ENCODE peak calls at places on chromosomes 3 and 15, in seven cellular contexts. F, B, G, U, L, D and R are unnamed samples.

GRCh38 chr15:38631126-38632075 is 66.8 kb upstream of the RASGRP1 start:
- DNase-seq in B (no peak), G (no peak), L (no peak), F (no peak), U (no peak), D (no peak), R (no peak)

GRCh38 chr15:36658321-36658720 is 78.9 kb downstream of the CDIN1 start:
- DNase-seq in U (no peak), G (no peak), F (no peak), L (no peak), B (no peak), D (no peak), R (no peak)

GRCh38 chr15:69388259-69388658 is 25.9 kb upstream of the KIF23 start:
- DNase-seq in F (no peak), B (no peak), G (no peak), D (no peak), L (no peak), U (no peak), R (no peak)

GRCh38 chr15:98888839-98889479 is 118.6 kb downstream of the PGPEP1L start:
- DNase-seq in D (no peak), U (no peak), F (no peak), G (no peak), B (no peak), L (no peak), R (no peak)

GRCh38 chr3:157127268-157127667 is 32.7 kb downstream of the CCNL1 start:
- DNase-seq in L (no peak), U (no peak), B (peak; percentile 42), D (no peak), F (no peak), G (no peak), R (no peak)

GRCh38 chr3:156816091-156816793 is 9.9 kb upstream of the LEKR1 start:
- DNase-seq in G (peak; percentile 38), L (no peak), D (no peak), F (no peak), U (peak; percentile 43), B (no peak), R (peak; percentile 69)

GRCh38 chr15:25536801-25537310 is 98.0 kb upstream of the UBE3A start:
- DNase-seq in U (no peak), F (no peak), L (no peak), G (no peak), B (no peak), D (no peak), R (no peak)

GRCh38 chr3:81955908-81956307 is 194.5 kb upstream of the GBE1 start:
- DNase-seq in F (no peak), D (no peak), G (no peak), L (no peak), U (no peak), B (no peak), R (no peak)

GRCh38 chr3:48478631-48479555 is 25.1 kb downstream of the SHISA5 start:
- DNase-seq in D (no peak), G (no peak), U (no peak), B (no peak), F (no peak), L (peak; percentile 23), R (no peak)

GRCh38 chr3:4302747-4303146 is 422 bp upstream of the SETMAR start:
- DNase-seq in B (no peak), L (no peak), U (no peak), F (no peak), G (no peak), D (no peak), R (peak; percentile 65)

GRCh38 chr3:37861540-37862051 is at the start of gene CTDSPL:
- DNase-seq in G (peak; percentile 54), F (peak; percentile 50), L (peak; percentile 21), B (no peak), U (peak; percentile 62), D (no peak), R (peak; percentile 68)

GRCh38 chr3:142274908-142275307 is 49.5 kb upstream of the GK5 start:
- DNase-seq in G (no peak), D (no peak), B (no peak), U (no peak), F (no peak), L (no peak), R (no peak)

GRCh38 chr3:15610083-15610482 is 8.5 kb downstream of the BTD start:
- DNase-seq in L (peak; percentile 63), G (no peak), U (peak; percentile 53), F (peak; percentile 64), D (no peak), B (no peak), R (peak; percentile 81)

GRCh38 chr3:15612001-15612400 is 10.5 kb downstream of the BTD start:
- DNase-seq in B (no peak), U (no peak), D (no peak), L (no peak), G (no peak), F (no peak), R (no peak)

GRCh38 chr3:15616053-15616452 is 14.5 kb downstream of the BTD start:
- DNase-seq in G (no peak), B (no peak), U (no peak), L (no peak), D (no peak), F (no peak), R (no peak)

GRCh38 chr3:15611018-15611417 is 9.5 kb downstream of the BTD start:
- DNase-seq in G (no peak), D (no peak), F (no peak), B (no peak), L (no peak), U (peak; percentile 53), R (no peak)

DNA sequence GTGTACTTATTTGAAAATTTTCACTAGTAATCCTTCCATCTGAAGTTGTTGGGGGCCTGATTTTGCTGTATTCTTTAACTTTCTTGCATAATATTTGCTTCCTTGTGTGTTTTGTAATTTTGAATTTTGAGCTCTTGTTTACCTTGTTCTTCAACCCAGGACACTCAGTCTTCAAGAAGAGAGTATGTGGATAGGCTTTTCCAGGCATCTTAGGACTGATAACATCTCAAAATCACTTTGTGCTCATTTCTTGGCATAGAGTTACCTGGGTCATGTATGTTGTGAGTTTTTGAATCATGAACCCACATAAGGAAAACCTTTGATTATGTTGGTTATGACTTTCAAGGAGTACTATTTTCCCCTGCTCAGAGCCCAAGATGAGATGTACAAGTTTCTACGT is 13.4 kb downstream of the BTD start:
- DNase-seq in G (no peak), D (no peak), B (no peak), F (no peak), U (no peak), L (no peak), R (no peak)
- H3K4me3 ChIP-seq in G (no peak overlapping the region), D (no peak overlapping the region), B (no peak overlapping the region), F (no peak overlapping the region), U (no peak overlapping the region), L (no peak overlapping the region), R (no peak overlapping the region)

DNA sequence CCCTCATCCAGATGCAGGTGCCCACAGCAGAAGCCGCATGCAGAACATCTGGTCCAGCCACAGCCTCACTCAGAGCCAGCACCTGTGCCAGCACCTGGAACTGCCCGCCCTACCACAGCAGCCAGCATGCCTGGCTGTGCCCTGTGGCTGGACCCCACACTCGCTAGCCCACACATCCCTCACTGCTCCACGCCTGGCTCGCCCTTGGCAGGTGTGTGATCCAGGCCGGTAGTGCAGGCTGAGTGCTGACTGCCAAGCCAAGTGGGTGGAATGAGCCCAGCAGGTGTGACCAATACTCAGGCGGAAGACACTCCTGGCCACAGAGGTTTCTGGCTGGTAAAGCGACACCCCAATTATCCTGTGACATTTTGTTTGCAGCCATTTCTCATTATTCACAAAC is 162.4 kb upstream of the ROBO1 start:
- DNase-seq in G (no peak), U (no peak), D (no peak), F (no peak), B (no peak), L (no peak), R (peak; percentile 61)
- TF ChIP-seq EP300 in G (no peak), U (no peak), D (no peak), F (no peak), B (no peak), L (no peak), R (no peak)

GRCh38 chr3:194069421-194070219 is 66.3 kb upstream of the HES1 start:
- DNase-seq in D (no peak), U (no peak), L (peak; percentile 74), F (no peak), B (no peak), G (no peak), R (no peak)
- TF ChIP-seq POLR2A in D (no peak), U (no peak), L (no peak), F (no peak), B (no peak), G (no peak), R (no peak)

GRCh38 chr3:148280623-148281242 is 417.0 kb upstream of the AGTR1 start:
- DNase-seq in B (no peak), L (no peak), G (no peak), D (no peak), F (no peak), U (no peak), R (peak; percentile 60)
- H3K4me3 ChIP-seq in B (no peak overlapping the region), L (no peak overlapping the region), G (no peak overlapping the region), D (no peak overlapping the region), F (no peak overlapping the region), U (no peak overlapping the region), R (no peak overlapping the region)

DNA sequence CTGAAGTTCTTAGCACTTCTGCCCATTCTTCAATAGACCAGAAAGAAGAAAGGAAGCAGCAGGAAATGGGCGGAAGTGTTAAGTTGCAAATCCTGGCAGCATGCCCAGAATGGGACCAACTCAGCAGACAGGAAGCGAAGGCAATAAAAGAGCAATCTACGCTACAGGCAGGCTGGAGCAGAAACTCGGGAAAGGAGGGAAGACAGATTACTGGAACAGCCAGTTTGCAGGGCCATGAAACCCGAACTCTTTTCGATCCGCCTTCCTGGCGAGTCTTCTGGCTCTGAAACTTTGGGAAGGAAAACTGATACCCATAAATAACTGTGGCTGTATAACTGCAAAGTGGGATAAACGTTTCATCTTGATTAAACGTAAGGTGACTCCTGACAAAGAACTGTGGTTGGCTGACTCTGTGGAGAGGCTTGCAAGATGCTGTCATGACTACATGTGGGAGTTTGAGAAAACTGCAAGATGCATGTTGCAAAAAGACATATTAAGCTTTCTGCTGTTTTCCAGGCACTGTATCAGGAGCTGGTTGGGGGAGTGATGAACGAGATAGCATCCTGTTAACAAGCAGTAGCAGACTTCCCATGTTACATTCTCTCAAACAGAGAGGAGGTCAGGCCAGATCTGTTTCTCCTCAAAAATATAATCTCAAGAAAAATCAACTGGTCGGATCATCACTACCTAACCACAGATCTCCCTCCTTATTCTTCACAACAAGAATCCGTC is 67.8 kb downstream of the FMN1 start:
- DNase-seq in D (peak; percentile 44), B (no peak), G (peak; percentile 82), F (peak; percentile 33), U (peak; percentile 67), L (peak; percentile 9), R (peak; percentile 78)
- TF ChIP-seq EP300 in D (peak; percentile 52), B (no peak), G (no peak), F (no peak), U (no peak), L (no peak), R (no peak)